ENCODE peak calls at places on chromosomes 4 and X, in five cellular contexts. Q, E, J, K and A are unnamed samples.
A peak's percentile ranks its signal among the peaks of the same experiment; 100 is the strongest.

GRCh38 chr4:175951794-175952193 is 113.8 kb upstream of the WDR17 start:
- DNase-seq in Q (peak; percentile 55), J (no peak), E (peak; percentile 83), K (no peak), A (no peak)

GRCh38 chrX:153443476-153444332 is 2.2 kb downstream of the TREX2 start:
- DNase-seq in E (no peak), J (no peak), Q (no peak), K (no peak), A (no peak)

GRCh38 chr4:147599764-147600163 is 17.4 kb upstream of the TMEM184C start:
- DNase-seq in J (no peak), E (no peak), Q (no peak), K (no peak), A (no peak)

GRCh38 chrX:37060999-37061398 is 52.8 kb downstream of the FAM47C start:
- DNase-seq in J (no peak), E (no peak), Q (no peak), K (no peak), A (no peak)

GRCh38 chrX:7147978-7148824 is at the start of gene PUDP:
- DNase-seq in E (peak; percentile 95), J (peak; percentile 73), K (peak; percentile 50), Q (peak; percentile 95), A (peak; percentile 97)

GRCh38 chrX:49037883-49038475 is 5.2 kb downstream of the TFE3 start:
- DNase-seq in J (no peak), K (no peak), Q (no peak), E (no peak), A (peak; percentile 50)

GRCh38 chr4:112348488-112349158 is 51.5 kb downstream of the ALPK1 start:
- DNase-seq in Q (no peak), E (peak; percentile 37), J (peak; percentile 84), K (peak; percentile 7), A (peak; percentile 39)

GRCh38 chr4:100208459-100208858 is 18.2 kb upstream of the DDIT4L start:
- DNase-seq in J (no peak), K (no peak), E (no peak), Q (no peak), A (no peak)

GRCh38 chrX:45445745-45446412 is 245.2 kb upstream of the DIPK2B start:
- DNase-seq in Q (no peak), K (no peak), E (no peak), J (no peak), A (no peak)

GRCh38 chr4:136424052-136424451 is 1108.2 kb downstream of the PCDH18 start:
- DNase-seq in J (no peak), E (no peak), Q (no peak), K (no peak), A (no peak)

GRCh38 chrX:44675364-44676024 is 132.8 kb upstream of the FUNDC1 start:
- DNase-seq in J (peak; percentile 13), E (peak; percentile 41), Q (no peak), K (no peak), A (no peak)

GRCh38 chr4:153521995-153522799 is 56.0 kb downstream of the TMEM131L start:
- DNase-seq in K (no peak), Q (no peak), E (no peak), J (no peak), A (no peak)

GRCh38 chrX:49754238-49754857 is 58.6 kb upstream of the PAGE1 start:
- DNase-seq in E (peak; percentile 56), K (no peak), J (peak; percentile 3), Q (peak; percentile 46), A (no peak)

GRCh38 chr4:151227731-151228130 is 49.2 kb upstream of the PRSS48 start:
- DNase-seq in Q (no peak), J (peak; percentile 69), E (peak; percentile 33), K (peak; percentile 29), A (peak; percentile 31)

GRCh38 chr4:13527983-13528822 is 16.1 kb downstream of the NKX3-2 start:
- DNase-seq in E (no peak), K (no peak), J (no peak), Q (no peak), A (no peak)

GRCh38 chr4:148881860-148882643 is 439.8 kb upstream of the NR3C2 start:
- DNase-seq in Q (no peak), E (no peak), K (no peak), J (no peak), A (no peak)
- H3K27ac ChIP-seq in Q (no peak overlapping the region), E (no peak overlapping the region), K (no peak overlapping the region), J (no peak overlapping the region), A (no peak overlapping the region)

GRCh38 chrX:134679644-134680043 is 21.4 kb upstream of the PLAC1 start:
- DNase-seq in J (no peak), Q (no peak), E (no peak), K (no peak), A (no peak)

GRCh38 chrX:134679226-134679625 is 21.0 kb upstream of the PLAC1 start:
- DNase-seq in J (no peak), K (no peak), E (no peak), Q (no peak), A (no peak)

GRCh38 chrX:134683351-134683750 is 25.1 kb upstream of the PLAC1 start:
- DNase-seq in Q (no peak), J (no peak), K (no peak), E (no peak), A (no peak)

GRCh38 chrX:134684956-134685355 is 26.7 kb upstream of the PLAC1 start:
- DNase-seq in J (no peak), E (no peak), K (no peak), Q (no peak), A (no peak)

DNA sequence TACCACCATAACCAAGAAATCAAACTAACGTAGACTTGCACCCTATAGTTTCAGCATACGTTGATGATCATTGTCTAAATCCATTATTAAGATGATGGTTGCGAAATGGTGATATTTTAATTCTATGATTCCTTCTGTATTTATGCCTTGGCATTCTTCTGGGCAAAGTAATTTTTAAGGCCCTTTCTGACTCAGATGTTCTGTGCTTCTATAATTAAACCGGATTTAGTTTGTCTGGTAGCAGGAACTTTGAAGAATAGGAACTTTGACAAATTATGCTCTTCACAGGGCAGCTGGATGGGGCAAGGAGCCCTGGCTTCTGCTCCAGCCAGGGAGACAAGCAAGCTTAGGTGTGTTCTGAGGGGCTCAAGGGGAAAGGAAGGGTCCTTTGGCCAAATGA is 23.8 kb upstream of the PLAC1 start:
- DNase-seq in J (no peak), K (no peak), Q (no peak), E (no peak), A (no peak)
- H3K27ac ChIP-seq in J (no peak overlapping the region), K (no peak overlapping the region), Q (no peak overlapping the region), E (no peak overlapping the region), A (no peak overlapping the region)

GRCh38 chrX:76915836-76916235 is 488.3 kb downstream of the MAGEE1 start:
- DNase-seq in K (no peak), Q (no peak), J (no peak), E (no peak), A (no peak)
- H3K27ac ChIP-seq in K (no peak overlapping the region), Q (no peak overlapping the region), J (no peak overlapping the region), E (no peak overlapping the region), A (no peak overlapping the region)

GRCh38 chr4:156294577-156294976 is 340.9 kb upstream of the CTSO start:
- DNase-seq in K (no peak), E (no peak), Q (no peak), J (no peak), A (peak; percentile 21)

GRCh38 chr4:156290811-156291210 is 337.1 kb upstream of the CTSO start:
- DNase-seq in Q (no peak), K (no peak), E (no peak), J (no peak), A (no peak)

GRCh38 chr4:156295676-156296075 is 342.0 kb upstream of the CTSO start:
- DNase-seq in K (no peak), J (no peak), E (no peak), Q (no peak), A (no peak)

GRCh38 chr4:156293657-156294297 is 340.1 kb upstream of the CTSO start:
- DNase-seq in J (no peak), E (no peak), K (no peak), Q (no peak), A (no peak)

DNA sequence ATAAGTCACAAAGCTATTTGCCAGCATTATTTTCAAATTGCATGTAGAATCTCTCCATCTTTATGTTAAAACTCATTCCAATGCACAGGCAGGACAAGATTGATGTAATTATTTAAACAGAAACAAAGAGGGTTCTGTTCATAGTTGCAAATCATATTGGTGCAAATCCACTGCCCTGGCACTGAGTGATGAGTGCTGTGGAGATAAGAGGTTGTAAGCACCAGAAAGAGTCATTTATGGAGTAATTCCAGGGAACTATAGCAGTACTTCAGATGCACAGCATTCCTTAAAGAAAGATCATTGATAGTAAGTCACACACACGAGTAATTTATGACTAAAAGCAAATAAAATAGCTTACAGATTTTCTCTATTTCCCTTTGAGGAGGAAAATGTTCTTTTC is 337.7 kb upstream of the CTSO start:
- DNase-seq in E (no peak), J (no peak), K (no peak), Q (no peak), A (no peak)
- H3K27ac ChIP-seq in E (no peak overlapping the region), J (no peak overlapping the region), K (no peak overlapping the region), Q (no peak overlapping the region), A (no peak overlapping the region)

GRCh38 chrX:38806875-38807601 is 5.8 kb downstream of the MID1IP1 start:
- DNase-seq in K (no peak), Q (no peak), E (peak; percentile 44), J (no peak), A (no peak)
- H3K27ac ChIP-seq in K (peak overlapping the region; percentile 67), Q (peak overlapping the region; percentile 93), E (peak overlapping the region; percentile 87), J (no peak overlapping the region), A (peak overlapping the region; percentile 87)